ENCODE peak calls at places on chromosome 14, in six cellular contexts. A is transverse colon, U is upper lobe of left lung, O is vagina, T is HCT116, G is K562. X is an unnamed sample.
A peak's percentile ranks its signal among the peaks of the same experiment; 100 is the strongest.

GRCh38 chr14:84250863-84251262 is 1279.1 kb upstream of the FLRT2 start:
- DNase-seq in U (no peak), O (no peak), A (no peak), T (no peak), G (no peak), X (no peak)

GRCh38 chr14:95059126-95059525 is 98.2 kb downstream of the DICER1 start:
- DNase-seq in U (no peak), O (no peak), A (no peak), T (no peak), G (no peak), X (no peak)

GRCh38 chr14:57863471-57863870 is 2.4 kb downstream of the SLC35F4 start:
- DNase-seq in T (no peak), G (no peak), A (no peak), U (no peak), O (no peak), X (no peak)

GRCh38 chr14:93984070-93984469 is 7.7 kb upstream of the ASB2 start:
- DNase-seq in O (no peak), U (no peak), G (no peak), A (no peak), T (no peak), X (no peak)

GRCh38 chr14:95360828-95361227 is 41.1 kb upstream of the CLMN start:
- DNase-seq in A (no peak), G (no peak), U (peak; percentile 1), O (no peak), T (no peak), X (no peak)

GRCh38 chr14:26138764-26139445 is 458.9 kb downstream of the NOVA1 start:
- DNase-seq in A (no peak), G (no peak), T (no peak), U (no peak), O (no peak), X (no peak)

GRCh38 chr14:78598046-78598652 is 428.0 kb downstream of the NRXN3 start:
- DNase-seq in G (peak; percentile 59), O (no peak), U (peak; percentile 32), T (peak; percentile 29), A (peak; percentile 18), X (no peak)

GRCh38 chr14:95254356-95254755 is 65.4 kb downstream of the CLMN start:
- DNase-seq in O (no peak), U (no peak), A (no peak), G (no peak), T (no peak), X (no peak)

GRCh38 chr14:53969326-53969725 is 12.7 kb upstream of the BMP4 start:
- DNase-seq in U (no peak), T (no peak), O (no peak), G (no peak), A (no peak), X (no peak)

DNA sequence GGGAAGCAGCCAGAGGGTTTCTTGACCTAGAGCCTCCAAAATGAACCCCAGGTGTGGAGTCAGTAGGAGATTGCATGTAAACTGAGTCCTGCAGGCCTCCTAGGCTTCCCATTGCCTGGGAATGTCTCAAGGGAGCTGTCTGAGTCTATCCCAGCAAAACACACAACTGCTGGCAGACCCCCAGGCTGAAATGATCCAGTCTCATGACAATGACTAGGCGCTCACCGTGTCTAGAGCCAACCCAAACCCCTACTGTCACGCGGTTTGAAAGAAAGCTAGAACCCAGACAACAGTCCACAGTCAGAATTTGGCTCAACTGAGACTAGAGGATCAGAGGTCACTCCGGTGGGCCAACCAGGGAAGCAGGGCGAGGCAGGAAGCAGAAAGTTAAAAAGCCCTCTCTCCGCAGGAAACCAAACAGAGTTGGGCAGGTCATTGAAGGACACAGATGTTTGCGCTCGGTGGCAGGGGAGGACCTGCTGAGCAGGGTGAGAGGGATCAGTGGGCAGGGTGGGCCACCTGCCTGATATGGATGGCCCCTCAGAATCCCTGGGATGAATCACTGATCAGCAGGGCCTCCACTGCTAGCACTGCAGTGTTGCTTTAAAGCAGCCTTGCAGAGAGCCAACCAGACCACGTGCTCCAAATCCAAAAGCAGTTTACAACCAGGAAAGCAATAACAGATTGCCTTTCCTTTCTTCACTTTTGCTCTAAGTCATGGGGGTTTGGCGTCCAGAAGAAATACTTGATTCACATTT is 23.8 kb downstream of the ACTN1 start:
- DNase-seq in O (no peak), A (no peak), G (no peak), U (no peak), T (no peak), X (peak; percentile 82)
- TF ChIP-seq POLR2AphosphoS5 in O (no peak), A (peak; percentile 13), G (no peak), U (no peak), T (no peak), X (peak; percentile 14)

GRCh38 chr14:51999084-51999483 is 9.7 kb downstream of the RTRAF start:
- DNase-seq in G (no peak), T (no peak), U (no peak), A (no peak), O (no peak), X (no peak)

GRCh38 chr14:51993274-51993673 is 3.9 kb downstream of the RTRAF start:
- DNase-seq in T (no peak), A (no peak), O (no peak), G (no peak), U (no peak), X (no peak)

GRCh38 chr14:52000019-52000582 is 10.8 kb downstream of the RTRAF start:
- DNase-seq in U (no peak), T (no peak), G (no peak), A (no peak), O (no peak), X (no peak)

GRCh38 chr14:51998348-51998747 is 9.0 kb downstream of the RTRAF start:
- DNase-seq in T (no peak), O (no peak), U (no peak), A (no peak), G (no peak), X (no peak)

GRCh38 chr14:51996148-51996746 is 6.9 kb downstream of the RTRAF start:
- DNase-seq in O (no peak), A (no peak), U (no peak), G (no peak), T (no peak), X (no peak)
- H3K4me1 ChIP-seq in O (no peaks in the 10 kb centered on the region), A (peaks cover 8% of the 10 kb centered on the region), U (no peaks in the 10 kb centered on the region), G (no peaks in the 10 kb centered on the region), T (no peaks in the 10 kb centered on the region), X (no peaks in the 10 kb centered on the region)

GRCh38 chr14:22984959-22985658 is 2.8 kb upstream of the AJUBA start:
- DNase-seq in O (no peak), T (no peak), G (no peak), U (no peak), A (no peak), X (no peak)

GRCh38 chr14:22981090-22982012 is 1.0 kb downstream of the AJUBA start:
- DNase-seq in A (no peak), O (no peak), G (no peak), T (no peak), U (peak; percentile 27), X (peak; percentile 70)

GRCh38 chr14:22982013-22982476 is 306 bp downstream of the AJUBA start:
- DNase-seq in G (no peak), A (no peak), U (no peak), O (no peak), T (no peak), X (no peak)

GRCh38 chr14:22980672-22981089 is 1.7 kb downstream of the AJUBA start:
- DNase-seq in G (no peak), U (peak; percentile 54), A (peak; percentile 59), T (no peak), O (no peak), X (peak; percentile 73)

GRCh38 chr14:22982477-22983245 is at the start of gene AJUBA:
- DNase-seq in G (peak; percentile 94), U (peak; percentile 88), T (peak; percentile 78), O (peak; percentile 94), A (peak; percentile 86), X (peak; percentile 91)
- TF ChIP-seq POLR2AphosphoS5 in G (no peak), U (peak; percentile 57), T (no peak), O (peak; percentile 34), A (peak; percentile 7), X (no peak)

GRCh38 chr14:23693252-23693775 is 57.1 kb downstream of the DHRS2 start:
- DNase-seq in O (no peak), T (no peak), A (no peak), G (no peak), U (no peak), X (no peak)
- H3K4me1 ChIP-seq in O (peaks cover 8% of the 10 kb centered on the region), T (peaks cover 6% of the 10 kb centered on the region), A (peaks cover 20% of the 10 kb centered on the region), G (no peaks in the 10 kb centered on the region), U (peaks cover 12% of the 10 kb centered on the region), X (peaks cover 16% of the 10 kb centered on the region)

GRCh38 chr14:69760810-69761209 is 6.1 kb upstream of the SRSF5 start:
- DNase-seq in U (no peak), G (no peak), A (no peak), O (no peak), T (no peak), X (no peak)
- TF ChIP-seq POLR2AphosphoS5 in U (no peak), G (no peak), A (no peak), O (no peak), T (no peak), X (no peak)

GRCh38 chr14:68368850-68369249 is 424.0 kb downstream of the ZFP36L1 start:
- DNase-seq in O (no peak), T (no peak), G (no peak), A (no peak), U (no peak), X (no peak)

GRCh38 chr14:68369289-68369925 is 423.5 kb downstream of the ZFP36L1 start:
- DNase-seq in G (no peak), T (no peak), O (no peak), U (no peak), A (no peak), X (no peak)

GRCh38 chr14:68366656-68367055 is 426.2 kb downstream of the ZFP36L1 start:
- DNase-seq in O (no peak), G (no peak), U (no peak), A (no peak), T (no peak), X (no peak)

GRCh38 chr14:68365228-68365627 is 427.6 kb downstream of the ZFP36L1 start:
- DNase-seq in T (peak; percentile 8), G (no peak), O (no peak), A (no peak), U (no peak), X (no peak)

GRCh38 chr14:68367444-68368014 is 425.3 kb downstream of the ZFP36L1 start:
- DNase-seq in U (no peak), O (no peak), G (no peak), A (no peak), T (no peak), X (no peak)
- H3K4me1 ChIP-seq in U (peaks cover 23% of the 10 kb centered on the region), O (peaks cover 30% of the 10 kb centered on the region), G (no peaks in the 10 kb centered on the region), A (peaks cover 34% of the 10 kb centered on the region), T (peaks cover 55% of the 10 kb centered on the region), X (peaks cover 39% of the 10 kb centered on the region)

GRCh38 chr14:80988742-80989429 is 33.5 kb downstream of the TSHR start:
- DNase-seq in T (no peak), O (no peak), G (no peak), A (no peak), U (no peak), X (no peak)

GRCh38 chr14:80988192-80988591 is 32.8 kb downstream of the TSHR start:
- DNase-seq in G (no peak), U (no peak), T (no peak), O (no peak), A (no peak), X (no peak)

GRCh38 chr14:80982711-80983110 is 27.3 kb downstream of the TSHR start:
- DNase-seq in O (no peak), G (no peak), T (no peak), U (no peak), A (no peak), X (no peak)

GRCh38 chr14:80992580-80992979 is 37.2 kb downstream of the TSHR start:
- DNase-seq in O (no peak), T (no peak), U (no peak), G (no peak), A (no peak), X (no peak)

GRCh38 chr14:80987235-80988032 is 32.0 kb downstream of the TSHR start:
- DNase-seq in U (peak; percentile 51), T (peak; percentile 76), G (peak; percentile 47), A (peak; percentile 78), O (no peak), X (peak; percentile 68)
- TF ChIP-seq POLR2AphosphoS5 in U (no peak), T (no peak), G (no peak), A (no peak), O (peak; percentile 72), X (no peak)